ENCODE peak calls at places on chromosomes 5 and 9, in ten cellular contexts. F is effector memory CD4-positive, alpha-beta T cell; D is stimulated activated CD4-positive, alpha-beta T cell treated with anti-CD3 and anti-CD28 coated beads, Interleukin-2, amount 100 ng/mL, for 48 hours; A is CD8-positive, alpha-beta T cell; S is NCI-H446; M is cardiac muscle cell; V is left cardiac atrium; O is HEK293T; U is CD4-positive, alpha-beta memory T cell; P is dermis blood vessel endothelial cell. G is an unnamed sample.

GRCh38 chr9:92476962-92477361 is 5.3 kb downstream of the ASPN start:
- DNase-seq in F (no peak), D (no peak), A (no peak), S (no peak), M (no peak), V (no peak), O (no peak), U (no peak), P (no peak), G (no peak)

GRCh38 chr9:100308965-100309564 is 43.7 kb downstream of the TEX10 start:
- DNase-seq in F (no peak), D (no peak), A (no peak), S (no peak), M (no peak), V (no peak), O (no peak), U (no peak), P (no peak), G (no peak)

GRCh38 chr5:14915291-14915976 is 43.9 kb upstream of the ANKH start:
- DNase-seq in F (no peak), D (no peak), A (no peak), S (no peak), M (peak; percentile 37), V (no peak), O (no peak), U (no peak), P (no peak), G (no peak)

GRCh38 chr5:39948867-39949468 is 524.2 kb upstream of the DAB2 start:
- DNase-seq in F (peak; percentile 59), D (peak; percentile 53), A (peak; percentile 65), S (peak; percentile 82), M (peak; percentile 79), V (peak; percentile 28), O (peak; percentile 45), U (peak; percentile 69), P (peak; percentile 87), G (peak; percentile 21)

GRCh38 chr9:28206280-28206679 is 633.0 kb upstream of the C9orf72 start:
- DNase-seq in F (no peak), D (no peak), A (no peak), S (no peak), M (no peak), V (no peak), O (no peak), U (no peak), P (no peak), G (no peak)

GRCh38 chr9:684055-684949 is 157.2 kb upstream of the DMRT1 start:
- DNase-seq in F (no peak), D (no peak), A (no peak), S (no peak), M (peak; percentile 50), V (no peak), O (peak; percentile 23), U (no peak), P (peak; percentile 68), G (no peak)

GRCh38 chr5:178319541-178320041 is 87.0 kb upstream of the PHYKPL start:
- DNase-seq in F (no peak), D (no peak), A (no peak), S (no peak), M (no peak), V (no peak), O (no peak), U (no peak), P (no peak), G (no peak)

GRCh38 chr5:60295423-60295822 is 401.9 kb upstream of the PDE4D start:
- DNase-seq in F (no peak), D (no peak), A (no peak), S (peak; percentile 61), M (peak; percentile 52), V (no peak), O (peak; percentile 17), U (no peak), P (peak; percentile 18), G (peak; percentile 22)

GRCh38 chr9:137080260-137081122 is 3.2 kb downstream of the UAP1L1 start:
- DNase-seq in F (no peak), D (no peak), A (no peak), S (no peak), M (no peak), V (no peak), O (no peak), U (no peak), P (no peak), G (no peak)

GRCh38 chr5:40166757-40167156 is 513.0 kb upstream of the PTGER4 start:
- DNase-seq in F (no peak), D (no peak), A (no peak), S (no peak), M (no peak), V (no peak), O (no peak), U (no peak), P (peak; percentile 17), G (no peak)

GRCh38 chr9:105608685-105609598 is 51.0 kb downstream of the FKTN start:
- DNase-seq in F (no peak), D (no peak), A (no peak), S (peak; percentile 59), M (peak; percentile 68), V (no peak), O (peak; percentile 21), U (peak; percentile 30), P (peak; percentile 73), G (no peak)

GRCh38 chr9:19471737-19472648 is 63.2 kb downstream of the ACER2 start:
- DNase-seq in F (no peak), D (peak; percentile 47), A (peak; percentile 57), S (peak; percentile 83), M (peak; percentile 73), V (peak; percentile 72), O (peak; percentile 89), U (peak; percentile 12), P (peak; percentile 69), G (peak; percentile 78)

GRCh38 chr9:27473135-27473534 is 51.0 kb upstream of the IFNK start:
- DNase-seq in F (no peak), D (no peak), A (no peak), S (peak; percentile 32), M (peak; percentile 13), V (peak; percentile 39), O (peak; percentile 39), U (no peak), P (no peak), G (no peak)

GRCh38 chr5:39760385-39761198 is 335.8 kb upstream of the DAB2 start:
- DNase-seq in F (no peak), D (no peak), A (no peak), S (no peak), M (peak; percentile 97), V (peak; percentile 26), O (no peak), U (no peak), P (no peak), G (no peak)

GRCh38 chr5:80569961-80570786 is at the start of gene ANKRD34B:
- DNase-seq in F (no peak), D (peak; percentile 20), A (no peak), S (no peak), M (peak; percentile 12), V (no peak), O (peak; percentile 72), U (no peak), P (peak; percentile 14), G (peak; percentile 63)

GRCh38 chr5:43150748-43151147 is 30.0 kb downstream of the ZNF131 start:
- DNase-seq in F (no peak), D (no peak), A (no peak), S (no peak), M (no peak), V (no peak), O (no peak), U (no peak), P (no peak), G (no peak)

GRCh38 chr5:61256474-61256873 is 75.6 kb upstream of the ZSWIM6 start:
- DNase-seq in F (no peak), D (no peak), A (no peak), S (peak; percentile 76), M (peak; percentile 47), V (peak; percentile 53), O (no peak), U (no peak), P (peak; percentile 47), G (no peak)